ENCODE peak calls at places on chromosomes 3 and 15, in five cellular contexts. J, E, L, P and R are unnamed samples.

GRCh38 chr15:66701422-66702034 is 508 bp upstream of the SMAD6 start:
- DNase-seq in J (peak), E (no peak), L (peak), P (no peak), R (peak)

GRCh38 chr15:58932791-58933310 is 628 bp downstream of the SLTM start:
- DNase-seq in J (peak), E (no peak), L (no peak), P (peak), R (peak)

GRCh38 chr3:66144792-66145733 is 75.7 kb upstream of the SLC25A26 start:
- DNase-seq in J (peak), E (no peak), L (no peak), P (peak), R (no peak)

GRCh38 chr3:43477600-43477999 is 144.2 kb downstream of the ANO10 start:
- DNase-seq in J (peak), E (no peak), L (no peak), P (peak), R (peak)

GRCh38 chr15:70857547-70858265 is 3.7 kb upstream of the LARP6 start:
- DNase-seq in J (no peak), E (no peak), L (no peak), P (peak), R (no peak)

GRCh38 chr3:64151335-64151871 is 73.9 kb downstream of the PRICKLE2 start:
- DNase-seq in J (peak), E (no peak), L (no peak), P (no peak), R (no peak)

GRCh38 chr3:177827517-177828249 is 630.4 kb upstream of the TBL1XR1 start:
- DNase-seq in J (peak), E (peak), L (no peak), P (peak), R (peak)

GRCh38 chr3:112856537-112856936 is 9.9 kb upstream of the CD200R1L start:
- DNase-seq in J (no peak), E (no peak), L (no peak), P (no peak), R (no peak)

GRCh38 chr3:23115171-23115877 is 87.8 kb upstream of the UBE2E2 start:
- DNase-seq in J (no peak), E (no peak), L (no peak), P (no peak), R (no peak)

GRCh38 chr15:51647128-51647562 is 24.6 kb upstream of the DMXL2 start:
- DNase-seq in J (peak), E (peak), L (no peak), P (peak), R (peak)

GRCh38 chr15:51799174-51799907 is 30.1 kb upstream of the TMOD3 start:
- DNase-seq in J (no peak), E (no peak), L (no peak), P (no peak), R (no peak)

GRCh38 chr15:79475312-79475711 is 43.2 kb downstream of the MINAR1 start:
- DNase-seq in J (peak), E (no peak), L (no peak), P (peak), R (no peak)

GRCh38 chr3:105187340-105187739 is 179.4 kb upstream of the ALCAM start:
- DNase-seq in J (peak), E (no peak), L (no peak), P (peak), R (no peak)

GRCh38 chr3:182671942-182672341 is 121.4 kb upstream of the ATP11B start:
- DNase-seq in J (peak), E (no peak), L (no peak), P (peak), R (no peak)

GRCh38 chr3:107217161-107217560 is 160.1 kb upstream of the CCDC54 start:
- DNase-seq in J (peak), E (peak), L (no peak), P (peak), R (no peak)

GRCh38 chr3:188385295-188385694 is 231.3 kb downstream of the LPP start:
- DNase-seq in J (peak), E (no peak), L (no peak), P (no peak), R (no peak)

GRCh38 chr3:136860541-136860940 is 1.5 kb upstream of the NCK1 start:
- DNase-seq in J (no peak), E (no peak), L (no peak), P (no peak), R (no peak)

GRCh38 chr3:139797724-139798343 is 120.1 kb upstream of the NMNAT3 start:
- DNase-seq in J (peak), E (no peak), L (no peak), P (peak), R (peak)

GRCh38 chr3:72343078-72343477 is 505.2 kb downstream of the SHQ1 start:
- DNase-seq in J (peak), E (no peak), L (no peak), P (peak), R (no peak)

GRCh38 chr3:171187706-171188290 is 161.3 kb upstream of the SLC2A2 start:
- DNase-seq in J (peak), E (no peak), L (no peak), P (peak), R (no peak)

GRCh38 chr3:42254566-42254965 is 11.4 kb downstream of the CCK start:
- DNase-seq in J (no peak), E (no peak), L (no peak), P (no peak), R (no peak)

GRCh38 chr15:49815937-49816336 is 195.1 kb downstream of the DTWD1 start:
- DNase-seq in J (no peak), E (peak), L (peak), P (peak), R (no peak)

GRCh38 chr3:181614878-181615277 is 96.8 kb upstream of the SOX2 start:
- DNase-seq in J (no peak), E (no peak), L (no peak), P (no peak), R (no peak)

GRCh38 chr15:95923797-95924196 is 406.7 kb upstream of the NR2F2 start:
- DNase-seq in J (no peak), E (no peak), L (no peak), P (no peak), R (no peak)